ENCODE peak calls at places on chromosomes 11 and 22, in ten cellular contexts. N is uterus; E is cardiac muscle cell; J is heart right ventricle; O is fibroblast of mammary gland; R is CD8-positive, alpha-beta T cell; G is LNCaP clone FGC; A is fibroblast of lung; T is IMR-90; C is lower lobe of right lung. W is an unnamed sample.

GRCh38 chr22:44440224-44441160 is 57.5 kb downstream of the RTL6 start:
- DNase-seq in N (no peak), E (no peak), J (no peak), O (no peak), R (no peak), G (no peak), A (no peak), T (no peak), C (no peak), W (no peak)

GRCh38 chr11:126281666-126282175 is 1.2 kb upstream of the TIRAP start:
- DNase-seq in N (no peak), E (no peak), J (no peak), O (no peak), R (no peak), G (no peak), A (no peak), T (no peak), C (no peak), W (no peak)

GRCh38 chr11:116644948-116645305 is 127.9 kb downstream of the BUD13 start:
- DNase-seq in N (no peak), E (no peak), J (no peak), O (no peak), R (no peak), G (no peak), A (no peak), T (no peak), C (no peak), W (no peak)

GRCh38 chr11:111327908-111328624 is 29.7 kb downstream of the POU2AF3 start:
- DNase-seq in N (no peak), E (no peak), J (peak), O (no peak), R (no peak), G (peak), A (peak), T (no peak), C (peak), W (no peak)

GRCh38 chr22:20437253-20438065 is at the start of gene SCARF2:
- DNase-seq in N (peak), E (peak), J (peak), O (no peak), R (no peak), G (no peak), A (peak), T (peak), C (peak), W (peak)

GRCh38 chr22:19105867-19106802 is 16.1 kb downstream of the DGCR2 start:
- DNase-seq in N (no peak), E (no peak), J (no peak), O (no peak), R (peak), G (no peak), A (no peak), T (no peak), C (no peak), W (no peak)

GRCh38 chr22:28019360-28019759 is 100.3 kb upstream of the PITPNB start:
- DNase-seq in N (peak), E (no peak), J (no peak), O (no peak), R (no peak), G (no peak), A (peak), T (no peak), C (no peak), W (peak)

GRCh38 chr11:27291302-27291889 is 71.6 kb downstream of the CCDC34 start:
- DNase-seq in N (no peak), E (no peak), J (no peak), O (peak), R (no peak), G (no peak), A (no peak), T (no peak), C (no peak), W (no peak)

GRCh38 chr22:38317237-38317994 is at the start of gene CSNK1E:
- DNase-seq in N (peak), E (peak), J (peak), O (no peak), R (peak), G (no peak), A (peak), T (peak), C (peak), W (peak)

GRCh38 chr11:93524173-93524536 is 19.0 kb downstream of the SMCO4 start:
- DNase-seq in N (no peak), E (no peak), J (no peak), O (no peak), R (no peak), G (no peak), A (no peak), T (no peak), C (no peak), W (no peak)

GRCh38 chr11:6655790-6656580 is at the start of gene DCHS1:
- DNase-seq in N (peak), E (peak), J (peak), O (no peak), R (no peak), G (no peak), A (no peak), T (no peak), C (no peak), W (no peak)

GRCh38 chr11:63369165-63369970 is at the start of gene SLC22A9:
- DNase-seq in N (no peak), E (no peak), J (no peak), O (no peak), R (no peak), G (no peak), A (no peak), T (no peak), C (no peak), W (no peak)

GRCh38 chr11:117096140-117096972 is 1.9 kb downstream of the SIK3 start:
- DNase-seq in N (no peak), E (no peak), J (no peak), O (no peak), R (peak), G (no peak), A (no peak), T (no peak), C (no peak), W (no peak)

GRCh38 chr22:41237036-41237706 is 3.6 kb downstream of the CHADL start:
- DNase-seq in N (no peak), E (no peak), J (no peak), O (no peak), R (no peak), G (no peak), A (no peak), T (no peak), C (no peak), W (no peak)

GRCh38 chr11:126359431-126360048 is 4.1 kb downstream of the ST3GAL4 start:
- DNase-seq in N (peak), E (peak), J (peak), O (peak), R (no peak), G (no peak), A (peak), T (peak), C (no peak), W (peak)

GRCh38 chr11:90218606-90219005 is 4.2 kb downstream of the CHORDC1 start:
- DNase-seq in N (no peak), E (no peak), J (peak), O (no peak), R (no peak), G (no peak), A (no peak), T (no peak), C (peak), W (no peak)

GRCh38 chr11:1368216-1368615 is 21.5 kb upstream of the BRSK2 start:
- DNase-seq in N (no peak), E (no peak), J (no peak), O (no peak), R (no peak), G (no peak), A (no peak), T (no peak), C (no peak), W (no peak)

GRCh38 chr22:50532353-50532700 is 2.5 kb upstream of the TYMP start:
- DNase-seq in N (no peak), E (no peak), J (peak), O (no peak), R (no peak), G (no peak), A (no peak), T (no peak), C (peak), W (no peak)

GRCh38 chr22:43476341-43476740 is 64.5 kb downstream of the MPPED1 start:
- DNase-seq in N (no peak), E (no peak), J (no peak), O (no peak), R (no peak), G (no peak), A (no peak), T (no peak), C (no peak), W (no peak)

GRCh38 chr11:15933896-15934625 is 422.3 kb downstream of the SOX6 start:
- DNase-seq in N (no peak), E (peak), J (no peak), O (no peak), R (no peak), G (no peak), A (peak), T (peak), C (no peak), W (no peak)

GRCh38 chr11:35419713-35420333 is 465 bp upstream of the SLC1A2 start:
- DNase-seq in N (no peak), E (peak), J (peak), O (peak), R (no peak), G (no peak), A (no peak), T (no peak), C (peak), W (no peak)

GRCh38 chr11:35418282-35418846 is 994 bp downstream of the SLC1A2 start:
- DNase-seq in N (no peak), E (no peak), J (no peak), O (no peak), R (no peak), G (no peak), A (peak), T (no peak), C (peak), W (no peak)

GRCh38 chr11:35424157-35424945 is 5.0 kb upstream of the SLC1A2 start:
- DNase-seq in N (no peak), E (no peak), J (no peak), O (peak), R (no peak), G (no peak), A (peak), T (peak), C (no peak), W (peak)

GRCh38 chr11:35418847-35419712 is at the start of gene SLC1A2:
- DNase-seq in N (peak), E (peak), J (peak), O (peak), R (no peak), G (no peak), A (peak), T (peak), C (peak), W (peak)

GRCh38 chr11:35420371-35420770 is 1.0 kb upstream of the SLC1A2 start:
- DNase-seq in N (no peak), E (no peak), J (peak), O (no peak), R (no peak), G (no peak), A (peak), T (no peak), C (peak), W (no peak)
- H3K4me3 ChIP-seq in N (no peak), E (peak), J (peak), O (no peak), R (no peak), G (no peak), A (peak), T (no peak), C (peak), W (peak)

DNA sequence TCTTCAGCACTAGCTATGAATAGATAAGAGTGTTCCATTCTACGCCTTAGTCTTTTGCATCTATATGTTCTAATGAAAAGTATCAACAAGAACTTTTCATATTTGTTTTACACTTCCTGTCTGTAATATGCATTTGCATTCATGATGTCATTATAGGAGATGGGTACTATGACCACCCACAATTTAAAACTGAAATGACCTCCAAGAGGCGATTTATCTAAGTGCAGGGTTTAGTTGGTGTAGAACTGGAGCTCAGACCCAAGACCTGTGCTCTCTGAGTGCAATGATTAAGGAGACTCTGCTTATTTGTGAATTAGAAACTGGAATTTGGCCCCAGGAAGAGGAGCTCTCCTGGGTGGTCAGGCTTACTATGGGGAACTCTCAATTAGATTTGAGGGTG is 289.1 kb downstream of the ETS1 start:
- DNase-seq in N (no peak), E (no peak), J (no peak), O (no peak), R (no peak), G (no peak), A (no peak), T (no peak), C (no peak), W (no peak)
- H3K4me3 ChIP-seq in N (no peak), E (no peak), J (no peak), O (no peak), R (no peak), G (no peak), A (no peak), T (no peak), C (no peak), W (no peak)

GRCh38 chr11:134275534-134276395 is at the start of gene GLB1L3:
- DNase-seq in N (peak), E (no peak), J (no peak), O (no peak), R (peak), G (no peak), A (peak), T (no peak), C (no peak), W (peak)

GRCh38 chr11:134275188-134275533 is 1.0 kb upstream of the GLB1L3 start:
- DNase-seq in N (no peak), E (no peak), J (no peak), O (no peak), R (no peak), G (no peak), A (no peak), T (no peak), C (no peak), W (no peak)

GRCh38 chr11:134278356-134278755 is 2.2 kb downstream of the GLB1L3 start:
- DNase-seq in N (no peak), E (no peak), J (no peak), O (no peak), R (no peak), G (no peak), A (no peak), T (no peak), C (no peak), W (no peak)

GRCh38 chr11:134277176-134278001 is 1.2 kb downstream of the GLB1L3 start:
- DNase-seq in N (no peak), E (no peak), J (no peak), O (no peak), R (no peak), G (no peak), A (no peak), T (no peak), C (no peak), W (no peak)

DNA sequence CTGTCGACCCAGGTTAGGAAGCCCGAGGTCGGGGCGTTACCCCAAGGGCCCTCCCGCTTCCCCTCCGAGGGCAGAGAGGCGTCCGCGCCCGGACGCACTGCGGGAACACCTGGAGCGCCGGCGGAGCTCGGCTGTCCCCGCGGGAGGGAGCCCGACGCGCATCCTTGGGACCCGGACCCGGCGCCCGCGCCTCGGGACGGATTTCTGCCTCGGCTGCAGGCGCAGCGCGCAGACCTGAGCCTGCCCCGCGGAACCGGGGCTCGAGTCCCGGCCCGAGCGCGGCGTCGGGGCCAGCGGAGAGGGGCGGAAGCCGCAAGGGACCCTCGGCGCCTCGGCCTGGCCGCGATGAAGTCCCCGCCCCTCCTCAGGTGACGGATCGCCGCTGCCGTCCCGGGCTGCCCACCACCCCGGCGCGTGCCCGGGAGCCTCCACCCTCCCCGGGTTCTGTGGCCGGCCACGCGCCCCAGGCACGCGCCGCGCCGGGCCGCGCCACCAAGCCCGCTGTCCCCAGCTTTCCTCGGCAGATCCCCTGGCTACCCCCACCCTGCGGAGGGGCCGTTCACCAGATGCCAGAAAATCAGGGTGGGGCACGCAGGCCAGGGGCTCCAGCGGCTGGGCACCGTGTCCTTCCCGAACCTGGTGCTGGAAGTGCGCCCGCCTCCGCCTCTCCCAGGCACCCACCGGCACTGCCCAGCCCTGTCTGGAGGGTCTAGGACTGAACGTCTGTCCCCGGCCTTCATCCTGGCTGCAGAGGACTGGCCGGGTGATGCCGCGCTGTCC is 407 bp downstream of the GLB1L3 start:
- DNase-seq in N (no peak), E (no peak), J (no peak), O (no peak), R (no peak), G (no peak), A (no peak), T (no peak), C (no peak), W (no peak)
- H3K4me3 ChIP-seq in N (peak), E (peak), J (peak), O (no peak), R (peak), G (peak), A (no peak), T (no peak), C (peak), W (no peak)

GRCh38 chr11:66676931-66677598 is 622 bp downstream of the RBM4B start:
- DNase-seq in N (no peak), E (peak), J (no peak), O (peak), R (no peak), G (no peak), A (peak), T (peak), C (no peak), W (no peak)

GRCh38 chr11:66680966-66681645 is 3.4 kb upstream of the RBM4B start:
- DNase-seq in N (no peak), E (no peak), J (no peak), O (no peak), R (no peak), G (no peak), A (no peak), T (no peak), C (no peak), W (no peak)

GRCh38 chr11:66677599-66678375 is at the start of gene RBM4B:
- DNase-seq in N (peak), E (peak), J (peak), O (peak), R (peak), G (peak), A (peak), T (peak), C (peak), W (peak)

GRCh38 chr11:66674964-66675602 is 2.6 kb downstream of the RBM4B start:
- DNase-seq in N (no peak), E (no peak), J (no peak), O (no peak), R (no peak), G (no peak), A (no peak), T (no peak), C (no peak), W (no peak)

DNA sequence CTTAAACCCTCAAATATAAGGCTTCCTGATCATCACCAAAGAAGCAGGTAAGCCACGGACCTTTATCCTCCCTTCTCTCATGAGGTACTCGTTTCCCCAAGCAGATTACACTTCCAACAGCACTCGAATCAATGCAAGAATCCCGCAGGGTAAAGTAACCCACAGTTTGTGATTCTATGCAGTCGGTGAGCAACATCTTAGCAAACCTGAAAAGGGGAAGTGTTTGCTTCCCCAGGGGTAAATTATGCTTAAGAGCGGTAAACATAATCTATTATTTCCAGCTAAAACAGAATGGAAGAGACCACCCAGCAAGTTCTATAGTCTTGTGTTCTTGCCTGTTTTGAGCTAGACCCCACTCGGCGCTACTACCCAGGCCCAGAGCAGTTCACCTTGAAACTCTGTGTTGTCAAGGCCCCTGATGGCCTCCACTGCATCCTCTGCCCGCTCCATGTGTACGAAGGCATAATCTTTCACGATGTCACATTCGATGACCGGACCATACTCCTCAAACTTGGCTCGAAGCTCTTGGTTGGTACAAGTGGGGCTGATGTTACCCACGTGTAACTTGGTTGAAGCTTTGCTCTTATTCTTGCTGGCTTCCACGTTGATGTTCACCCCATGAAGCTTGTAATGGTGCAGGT is 1.3 kb downstream of the RBM4B start:
- DNase-seq in N (no peak), E (no peak), J (no peak), O (no peak), R (no peak), G (no peak), A (no peak), T (no peak), C (no peak), W (no peak)
- H3K4me3 ChIP-seq in N (peak), E (peak), J (peak), O (no peak), R (peak), G (peak), A (peak), T (no peak), C (peak), W (peak)

DNA sequence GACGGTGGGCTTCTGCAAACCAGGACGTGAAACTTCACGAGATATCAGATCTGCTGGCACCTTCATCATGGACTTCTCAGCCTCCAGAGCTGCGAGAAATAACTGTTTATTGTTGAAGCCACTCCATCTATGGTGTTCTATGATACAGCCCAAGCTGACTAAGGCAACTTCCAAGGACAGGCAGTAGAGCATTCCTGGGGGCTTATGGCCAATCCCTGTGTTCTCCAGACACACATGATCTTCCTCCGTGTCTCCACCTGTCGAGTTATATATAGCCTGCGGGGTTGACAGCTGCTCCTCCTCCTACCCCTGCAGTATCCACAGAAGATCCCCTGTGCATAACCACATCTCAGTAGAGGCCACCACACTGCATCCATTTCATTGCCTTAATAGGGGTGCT is 11.0 kb downstream of the TP53AIP1 start:
- DNase-seq in N (no peak), E (no peak), J (no peak), O (no peak), R (no peak), G (no peak), A (no peak), T (no peak), C (no peak), W (no peak)
- H3K4me3 ChIP-seq in N (no peak), E (no peak), J (no peak), O (no peak), R (no peak), G (no peak), A (no peak), T (no peak), C (no peak), W (no peak)

DNA sequence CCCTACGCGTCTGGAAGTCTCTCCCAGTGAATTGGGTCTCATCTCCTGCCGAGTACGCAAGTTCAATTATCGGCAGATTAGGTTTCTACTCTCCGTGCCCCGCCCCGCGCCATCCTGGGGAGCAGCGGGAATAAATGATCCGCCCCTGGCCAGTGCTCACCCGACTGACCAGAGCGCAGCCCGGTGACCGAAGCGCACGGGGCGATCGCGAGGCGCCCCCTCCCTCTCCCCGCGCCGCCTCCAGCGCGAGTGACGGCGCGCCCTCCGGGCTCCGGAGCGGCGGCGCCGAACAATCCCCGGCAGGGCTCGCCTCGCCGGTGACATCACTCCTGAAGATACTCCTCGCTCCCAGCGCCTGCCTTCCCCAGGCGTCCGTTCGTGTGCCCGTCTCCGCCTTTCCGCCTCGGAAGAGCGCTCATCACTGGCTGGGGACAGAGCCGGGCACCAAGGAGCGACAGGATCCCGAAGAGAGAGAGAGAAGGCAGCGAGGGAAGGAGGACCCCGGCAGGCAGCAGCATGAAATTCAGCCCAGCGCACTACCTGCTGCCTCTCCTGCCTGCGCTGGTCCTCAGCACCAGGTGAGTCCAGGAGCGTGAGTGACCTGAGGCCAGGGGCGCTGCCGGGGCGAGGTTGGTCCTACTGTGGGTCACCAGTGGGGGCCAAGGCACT is at the start of gene LUZP2:
- DNase-seq in N (no peak), E (peak), J (peak), O (no peak), R (no peak), G (peak), A (peak), T (peak), C (peak), W (peak)
- H3K4me3 ChIP-seq in N (no peak), E (peak), J (peak), O (peak), R (no peak), G (peak), A (peak), T (peak), C (peak), W (peak)

W was measured in AG10803.